ENCODE peak calls at places on chromosomes 7 and 10, in ten cellular contexts. I is body of pancreas; C is DMS 273 treated with DMSO at 0.1 percent for 48 hours; N is left cardiac atrium; U is fibroblast of pulmonary artery; G is midbrain; J is stimulated activated CD4-positive, alpha-beta T cell treated with anti-CD3 and anti-CD28 coated beads, Interleukin-4, amount 100 ng/mL, for 4 hours; O is LoVo; D is activated T-cell treated with anti-CD3 and anti-CD28 coated beads, Interleukin-2, amount 50 U/mL, for 48 hours; B is NCI-H446 treated with DMSO at 0.1 percent for 48 hours. M is an unnamed sample.

GRCh38 chr7:50614721-50615518 is 49.7 kb upstream of the DDC start:
- DNase-seq in I (peak), C (no peak), N (no peak), U (no peak), G (no peak), J (no peak), O (no peak), D (no peak), B (no peak), M (peak)

GRCh38 chr7:41052736-41053135 is 650.2 kb downstream of the INHBA start:
- DNase-seq in I (no peak), C (peak), N (no peak), U (no peak), G (no peak), J (no peak), O (no peak), D (no peak), B (no peak), M (no peak)

GRCh38 chr7:140656548-140657515 is 15.9 kb upstream of the ADCK2 start:
- DNase-seq in I (peak), C (no peak), N (peak), U (peak), G (peak), J (peak), O (peak), D (no peak), B (no peak), M (peak)

GRCh38 chr7:149462101-149462520 is 1.2 kb upstream of the ZNF777 start:
- DNase-seq in I (no peak), C (no peak), N (no peak), U (no peak), G (no peak), J (no peak), O (no peak), D (no peak), B (no peak), M (no peak)

GRCh38 chr10:6416892-6417512 is 163.1 kb downstream of the PRKCQ start:
- DNase-seq in I (no peak), C (no peak), N (no peak), U (peak), G (peak), J (no peak), O (peak), D (no peak), B (no peak), M (peak)

GRCh38 chr10:106560925-106561640 is 603.4 kb downstream of the SORCS1 start:
- DNase-seq in I (no peak), C (no peak), N (no peak), U (peak), G (no peak), J (no peak), O (no peak), D (no peak), B (no peak), M (no peak)

GRCh38 chr10:59505931-59506330 is 143.6 kb upstream of the FAM13C start:
- DNase-seq in I (no peak), C (no peak), N (no peak), U (no peak), G (no peak), J (no peak), O (no peak), D (no peak), B (no peak), M (no peak)

GRCh38 chr10:49410365-49411074 is 14.6 kb upstream of the DRGX start:
- DNase-seq in I (peak), C (no peak), N (peak), U (no peak), G (no peak), J (no peak), O (no peak), D (no peak), B (no peak), M (no peak)

GRCh38 chr7:107201795-107202450 is 33.1 kb downstream of the HBP1 start:
- DNase-seq in I (peak), C (peak), N (no peak), U (peak), G (peak), J (no peak), O (peak), D (peak), B (peak), M (peak)

GRCh38 chr7:106424476-106425016 is 139.8 kb upstream of the NAMPT start:
- DNase-seq in I (no peak), C (no peak), N (no peak), U (no peak), G (no peak), J (no peak), O (no peak), D (peak), B (no peak), M (no peak)

M was measured in dermis blood vessel endothelial cell.